ENCODE peak calls at places on chromosomes 3 and 15, in four cellular contexts. G is HepG2, E is K562, X is HCT116. H is an unnamed sample.

GRCh38 chr15:85615930-85616329 is 178.8 kb downstream of the KLHL25 start:
- DNase-seq in G (peak), E (peak), X (peak), H (peak)

GRCh38 chr15:22257668-22258401 is 177.5 kb downstream of the OR4M2 start:
- DNase-seq in G (no peak), E (no peak), X (no peak), H (no peak)

GRCh38 chr3:134527538-134528186 is 41.8 kb downstream of the CEP63 start:
- DNase-seq in G (no peak), E (no peak), X (no peak), H (no peak)

GRCh38 chr3:14147617-14148016 is 22.8 kb downstream of the TMEM43 start:
- DNase-seq in G (no peak), E (no peak), X (no peak), H (no peak)

GRCh38 chr3:37700849-37701248 is 160.8 kb upstream of the CTDSPL start:
- DNase-seq in G (no peak), E (no peak), X (no peak), H (peak)

GRCh38 chr3:18853269-18853668 is 295.0 kb upstream of the KCNH8 start:
- DNase-seq in G (no peak), E (no peak), X (no peak), H (no peak)

GRCh38 chr15:32867313-32867626 is 149.5 kb downstream of the GREM1 start:
- DNase-seq in G (no peak), E (no peak), X (peak), H (no peak)

GRCh38 chr3:56806407-56806806 is 4.7 kb upstream of the ARHGEF3 start:
- DNase-seq in G (no peak), E (no peak), X (no peak), H (no peak)

GRCh38 chr3:46615976-46616375 is 3.7 kb downstream of the FAM240A start:
- DNase-seq in G (no peak), E (no peak), X (no peak), H (no peak)

GRCh38 chr15:39628131-39628482 is 47.2 kb downstream of the THBS1 start:
- DNase-seq in G (peak), E (no peak), X (no peak), H (no peak)

GRCh38 chr15:27722102-27722501 is 377.0 kb downstream of the OCA2 start:
- DNase-seq in G (no peak), E (no peak), X (no peak), H (no peak)

GRCh38 chr3:37141676-37142075 is 32.7 kb downstream of the LRRFIP2 start:
- DNase-seq in G (no peak), E (no peak), X (no peak), H (no peak)

GRCh38 chr3:176971613-176972174 is 225.6 kb downstream of the TBL1XR1 start:
- DNase-seq in G (no peak), E (no peak), X (no peak), H (no peak)

GRCh38 chr3:194570184-194570583 is 63.0 kb downstream of the TMEM44 start:
- DNase-seq in G (no peak), E (no peak), X (no peak), H (no peak)

GRCh38 chr3:122921791-122922651 is 105.5 kb downstream of the SEMA5B start:
- DNase-seq in G (peak), E (peak), X (no peak), H (no peak)

GRCh38 chr3:194103475-194103874 is 32.5 kb upstream of the HES1 start:
- DNase-seq in G (no peak), E (no peak), X (no peak), H (no peak)

GRCh38 chr3:134249935-134250716 is 533 bp downstream of the RYK start:
- DNase-seq in G (peak), E (peak), X (no peak), H (peak)

GRCh38 chr3:170058127-170058526 is 20.3 kb downstream of the GPR160 start:
- DNase-seq in G (no peak), E (no peak), X (no peak), H (no peak)

GRCh38 chr3:146912233-146913015 is 307.3 kb upstream of the PLSCR5 start:
- DNase-seq in G (no peak), E (no peak), X (no peak), H (no peak)

GRCh38 chr3:170470063-170471006 is 51.7 kb downstream of the CLDN11 start:
- DNase-seq in G (no peak), E (no peak), X (no peak), H (peak)

GRCh38 chr3:13569201-13569600 is 20.3 kb downstream of the FBLN2 start:
- DNase-seq in G (no peak), E (no peak), X (no peak), H (no peak)

GRCh38 chr3:52248816-52249547 is 3.4 kb downstream of the PPM1M start:
- DNase-seq in G (no peak), E (peak), X (no peak), H (no peak)

GRCh38 chr3:123305192-123305591 is 103.4 kb downstream of the SEC22A start:
- DNase-seq in G (no peak), E (no peak), X (no peak), H (no peak)

GRCh38 chr15:32636908-32637567 is 4.5 kb upstream of the SCG5 start:
- DNase-seq in G (no peak), E (no peak), X (no peak), H (no peak)

GRCh38 chr3:39287859-39288221 is 8.0 kb upstream of the CX3CR1 start:
- DNase-seq in G (no peak), E (no peak), X (no peak), H (no peak)

GRCh38 chr3:50008931-50009330 is 69.0 kb downstream of the RBM6 start:
- DNase-seq in G (no peak), E (no peak), X (no peak), H (no peak)

GRCh38 chr3:95048564-95048963 is 985.7 kb downstream of the NSUN3 start:
- DNase-seq in G (no peak), E (no peak), X (no peak), H (no peak)

GRCh38 chr15:48645558-48646330 is at the start of gene FBN1:
- DNase-seq in G (peak), E (no peak), X (no peak), H (no peak)

GRCh38 chr15:97874139-97874538 is 86.4 kb upstream of the ARRDC4 start:
- DNase-seq in G (no peak), E (peak), X (no peak), H (no peak)

DNA sequence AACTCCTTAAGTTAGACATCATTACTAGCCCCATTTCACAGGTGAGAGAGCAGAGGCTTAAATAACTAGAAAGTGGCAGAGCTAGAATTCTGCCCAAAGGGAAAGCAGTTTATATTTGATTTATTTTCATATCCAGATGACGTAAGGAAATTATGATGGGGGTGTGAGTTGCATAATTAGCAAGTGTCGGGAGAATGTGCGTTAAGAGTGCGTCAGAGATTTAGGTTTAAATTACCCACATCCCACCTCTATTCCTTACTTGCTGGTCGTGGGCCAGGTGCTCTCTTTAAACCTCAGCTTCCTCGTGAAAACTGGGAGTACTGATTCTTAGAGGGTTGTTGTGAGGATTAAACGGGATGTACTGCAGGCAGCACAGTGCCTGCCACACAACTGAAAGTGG is 32.3 kb downstream of the FSTL1 start:
- DNase-seq in G (no peak), E (no peak), X (no peak), H (no peak)
- TF ChIP-seq JUND in G (no peak), E (no peak), X (no peak), H (no peak)

GRCh38 chr3:118823626-118824025 is 211.0 kb downstream of the IGSF11 start:
- DNase-seq in G (no peak), E (no peak), X (no peak), H (no peak)

GRCh38 chr3:118813472-118813871 is 221.2 kb downstream of the IGSF11 start:
- DNase-seq in G (no peak), E (no peak), X (no peak), H (no peak)

GRCh38 chr3:118818386-118818785 is 216.3 kb downstream of the IGSF11 start:
- DNase-seq in G (peak), E (no peak), X (no peak), H (no peak)

DNA sequence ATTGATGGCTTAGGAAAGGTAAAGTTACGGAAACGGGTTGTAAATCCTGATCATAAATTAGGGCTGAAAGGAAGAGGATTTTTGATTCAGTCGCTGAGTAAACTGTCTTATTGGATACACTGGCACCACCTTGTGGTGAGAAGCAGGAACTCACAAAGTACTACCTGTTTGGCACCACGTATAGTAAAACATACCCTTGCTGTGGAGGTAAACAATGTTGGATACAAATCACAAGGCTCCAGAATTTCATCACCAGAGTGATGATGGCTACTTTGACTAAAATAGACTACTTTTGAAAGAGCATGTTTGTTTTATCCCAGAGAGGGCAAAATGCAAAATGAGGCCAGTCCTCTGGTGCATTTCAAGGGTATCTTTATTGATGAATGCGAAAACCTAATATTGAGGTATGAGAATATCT is 216.9 kb downstream of the IGSF11 start:
- DNase-seq in G (peak), E (peak), X (peak), H (peak)
- TF ChIP-seq JUND in G (no peak), E (no peak), X (no peak), H (no peak)

GRCh38 chr3:178805746-178806145 is 265.9 kb downstream of the ZMAT3 start:
- DNase-seq in G (no peak), E (no peak), X (no peak), H (no peak)

GRCh38 chr3:178802259-178802658 is 266.0 kb downstream of the KCNMB2 start:
- DNase-seq in G (no peak), E (no peak), X (no peak), H (no peak)

GRCh38 chr3:178807694-178808093 is 263.9 kb downstream of the ZMAT3 start:
- DNase-seq in G (no peak), E (no peak), X (no peak), H (no peak)

GRCh38 chr3:178804606-178805005 is 267.0 kb downstream of the ZMAT3 start:
- DNase-seq in G (no peak), E (no peak), X (no peak), H (no peak)

DNA sequence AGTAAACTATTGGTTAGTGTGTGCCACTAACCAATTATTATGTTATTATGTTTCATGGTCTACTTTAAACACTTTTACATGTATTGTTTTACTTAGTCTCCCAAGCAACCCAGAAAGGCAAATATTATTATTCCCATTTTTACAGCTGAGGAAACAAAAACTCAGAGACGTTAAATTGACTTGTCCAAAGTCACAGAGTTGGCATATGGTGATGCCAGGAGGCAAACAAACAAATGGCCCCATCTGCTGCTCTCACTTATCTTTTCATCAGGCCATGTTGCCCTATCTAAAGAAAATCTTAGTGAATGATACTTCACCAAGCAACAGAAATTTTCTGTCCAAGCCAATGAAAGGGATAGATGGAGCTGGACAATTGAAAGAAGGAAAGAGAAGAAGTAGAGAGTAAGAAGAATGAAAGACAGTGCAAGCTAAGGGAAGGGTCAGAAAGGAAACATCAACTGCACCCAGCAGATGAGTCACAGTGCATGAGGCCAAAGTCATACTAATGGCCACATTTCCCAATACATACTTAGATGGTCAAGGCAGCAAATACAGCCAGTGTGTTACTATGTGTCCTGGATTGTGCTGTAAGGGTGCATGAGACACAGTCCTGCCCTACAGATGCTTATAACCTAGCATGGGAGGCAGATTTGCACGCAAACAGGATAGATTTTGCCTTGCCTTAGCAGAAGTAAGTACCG is 266.9 kb downstream of the KCNMB2 start:
- DNase-seq in G (no peak), E (no peak), X (no peak), H (no peak)
- TF ChIP-seq JUND in G (no peak), E (no peak), X (no peak), H (no peak)

GRCh38 chr3:100833483-100833882 is 124.2 kb downstream of the TFG start:
- DNase-seq in G (peak), E (no peak), X (no peak), H (no peak)
- TF ChIP-seq JUND in G (no peak), E (no peak), X (no peak), H (no peak)

DNA sequence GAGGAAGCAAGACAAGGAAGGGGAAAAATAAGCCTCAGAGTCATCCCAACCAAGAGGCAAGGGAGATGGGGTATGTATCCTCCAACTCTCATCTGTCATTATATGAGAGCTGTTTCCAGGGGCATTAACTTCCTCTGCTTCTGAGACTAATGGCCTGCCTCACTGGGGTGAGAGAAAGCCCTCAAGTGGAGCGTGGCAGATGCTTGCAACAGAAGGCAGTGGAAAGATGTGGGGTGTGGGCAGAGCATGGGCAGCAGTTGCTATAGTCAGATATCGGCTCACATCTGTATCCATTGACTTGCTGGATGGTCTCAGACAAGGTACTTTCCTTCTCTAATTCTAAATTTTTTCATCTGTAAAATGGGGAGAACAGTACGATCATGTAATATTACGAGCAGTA is 81.7 kb upstream of the PLCL2 start:
- DNase-seq in G (no peak), E (no peak), X (no peak), H (no peak)
- TF ChIP-seq JUND in G (no peak), E (no peak), X (no peak), H (no peak)

GRCh38 chr3:183584246-183584913 is 28.9 kb upstream of the KLHL6 start:
- DNase-seq in G (no peak), E (no peak), X (no peak), H (no peak)
- TF ChIP-seq JUND in G (no peak), E (no peak), X (no peak), H (no peak)

H was measured in T47D.